ENCODE peak calls at places on chromosome 21, in six cellular contexts. D, L, J, N, F and G are unnamed samples.

GRCh38 chr21:44012474-44013379 is 618 bp downstream of the TRAPPC10 start:
- DNase-seq in D (peak; percentile 73), L (no peak), J (peak; percentile 82), N (peak; percentile 90), F (peak; percentile 19), G (no peak)

GRCh38 chr21:44704636-44705001 is 6.8 kb downstream of the TSPEAR start:
- DNase-seq in D (no peak), L (no peak), J (no peak), N (no peak), F (no peak), G (no peak)

GRCh38 chr21:45849651-45850050 is 131.9 kb upstream of the COL6A1 start:
- DNase-seq in D (no peak), L (no peak), J (no peak), N (no peak), F (no peak), G (no peak)

GRCh38 chr21:44969965-44970755 is 30.3 kb downstream of the SLX9 start:
- DNase-seq in D (no peak), L (peak; percentile 27), J (no peak), N (no peak), F (no peak), G (no peak)

GRCh38 chr21:42992943-42993712 is 18.8 kb downstream of the PKNOX1 start:
- DNase-seq in D (no peak), L (no peak), J (no peak), N (peak; percentile 63), F (no peak), G (no peak)

GRCh38 chr21:41678016-41678935 is 88.6 kb downstream of the RIPK4 start:
- DNase-seq in D (no peak), L (peak; percentile 59), J (peak; percentile 67), N (peak; percentile 76), F (peak; percentile 61), G (no peak)

GRCh38 chr21:44300262-44300959 is 558 bp downstream of the PFKL start:
- DNase-seq in D (peak; percentile 86), L (peak; percentile 36), J (peak; percentile 88), N (peak; percentile 92), F (peak; percentile 50), G (no peak)

GRCh38 chr21:43365611-43366426 is 61.1 kb downstream of the SIK1 start:
- DNase-seq in D (no peak), L (no peak), J (no peak), N (no peak), F (no peak), G (no peak)

GRCh38 chr21:24658016-24658415 is 949.3 kb downstream of the MRPL39 start:
- DNase-seq in D (no peak), L (peak; percentile 4), J (no peak), N (no peak), F (no peak), G (no peak)

GRCh38 chr21:45029298-45029967 is 44.9 kb upstream of the ADARB1 start:
- DNase-seq in D (peak; percentile 50), L (peak; percentile 65), J (no peak), N (no peak), F (no peak), G (no peak)

GRCh38 chr21:42440187-42440792 is 36.6 kb downstream of the UBASH3A start:
- DNase-seq in D (no peak), L (no peak), J (no peak), N (no peak), F (no peak), G (no peak)

GRCh38 chr21:35027558-35028450 is 21.3 kb downstream of the RUNX1 start:
- DNase-seq in D (no peak), L (no peak), J (no peak), N (no peak), F (no peak), G (no peak)

GRCh38 chr21:35028451-35028757 is 20.7 kb downstream of the RUNX1 start:
- DNase-seq in D (no peak), L (no peak), J (no peak), N (no peak), F (no peak), G (no peak)

GRCh38 chr21:35025206-35026152 is 23.6 kb downstream of the RUNX1 start:
- DNase-seq in D (no peak), L (no peak), J (no peak), N (no peak), F (no peak), G (no peak)

GRCh38 chr21:35026153-35026499 is 23.0 kb downstream of the RUNX1 start:
- DNase-seq in D (no peak), L (peak; percentile 36), J (no peak), N (no peak), F (no peak), G (no peak)

GRCh38 chr21:35026617-35027557 is 22.2 kb downstream of the RUNX1 start:
- DNase-seq in D (peak; percentile 64), L (peak; percentile 66), J (peak; percentile 88), N (peak; percentile 86), F (no peak), G (no peak)
- TF ChIP-seq CTCF in D (no peak), L (peak; percentile 5), J (no peak), N (no peak), F (no peak), G (no peak)

GRCh38 chr21:20998886-20999285 is 677 bp downstream of the NCAM2 start:
- DNase-seq in D (no peak), L (no peak), J (no peak), N (no peak), F (no peak), G (no peak)

GRCh38 chr21:20996421-20997307 is 1.5 kb upstream of the NCAM2 start:
- DNase-seq in D (no peak), L (peak; percentile 52), J (no peak), N (no peak), F (no peak), G (no peak)

GRCh38 chr21:20998456-20998789 is 214 bp downstream of the NCAM2 start:
- DNase-seq in D (no peak), L (no peak), J (no peak), N (no peak), F (no peak), G (no peak)

GRCh38 chr21:20997308-20997632 is 939 bp upstream of the NCAM2 start:
- DNase-seq in D (no peak), L (no peak), J (no peak), N (no peak), F (no peak), G (no peak)

DNA sequence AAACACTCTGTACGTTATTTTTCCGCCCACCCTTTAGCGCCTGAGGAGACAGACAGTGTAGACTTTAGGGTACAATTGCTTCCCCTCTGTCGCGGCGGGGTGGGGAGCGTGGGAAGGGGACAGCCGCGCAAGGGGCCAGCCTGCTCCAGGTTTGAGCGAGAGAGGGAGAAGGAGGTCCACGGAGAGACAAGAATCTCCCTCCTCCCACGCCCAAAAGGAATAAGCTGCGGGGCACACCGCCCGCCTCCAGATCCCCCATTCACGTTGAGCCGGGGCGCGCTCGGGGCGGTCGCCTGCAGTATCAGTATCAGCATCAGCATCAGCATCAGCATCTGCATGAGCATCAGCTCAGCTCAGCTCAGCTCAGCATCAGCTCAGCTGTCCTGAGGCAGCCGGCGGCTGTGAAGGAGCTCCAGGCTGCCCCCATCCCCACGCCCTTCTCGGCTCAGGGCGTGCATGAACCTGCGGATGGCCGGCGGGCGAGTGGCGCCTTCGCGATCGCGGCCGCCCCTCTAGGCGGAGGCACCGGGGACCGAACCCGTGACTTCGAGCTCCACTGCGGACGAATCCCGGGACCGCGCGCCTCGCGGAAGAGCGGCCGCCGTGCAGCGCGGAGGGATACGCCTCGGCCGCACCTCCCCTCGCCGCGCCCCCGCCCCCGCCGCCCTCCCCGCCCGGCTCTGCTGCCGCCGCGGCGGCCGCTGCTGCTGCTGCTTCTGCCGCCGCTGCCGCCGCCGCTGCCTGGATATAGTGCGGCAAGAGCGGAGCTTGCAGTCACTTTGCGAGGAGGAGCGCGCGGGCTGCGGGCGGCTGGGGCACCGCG is at the start of gene NCAM2:
- DNase-seq in D (peak; percentile 79), L (peak; percentile 80), J (peak; percentile 78), N (peak; percentile 88), F (no peak), G (peak; percentile 1)
- H3K4me3 ChIP-seq in D (peak within 1 kb of the TSS; percentile 64), L (peak within 1 kb of the TSS; percentile 62), J (peak within 1 kb of the TSS; percentile 65), N (peak within 1 kb of the TSS; percentile 59), F (peak within 1 kb of the TSS; percentile 28), G (peak within 1 kb of the TSS; percentile 42)

GRCh38 chr21:15437873-15438272 is 291.9 kb upstream of the USP25 start:
- DNase-seq in D (no peak), L (peak; percentile 87), J (no peak), N (no peak), F (no peak), G (peak; percentile 30)

GRCh38 chr21:15439726-15440125 is 290.1 kb upstream of the USP25 start:
- DNase-seq in D (no peak), L (no peak), J (no peak), N (no peak), F (no peak), G (no peak)

GRCh38 chr21:15434185-15434905 is 295.4 kb upstream of the USP25 start:
- DNase-seq in D (no peak), L (no peak), J (no peak), N (no peak), F (no peak), G (no peak)

GRCh38 chr21:15433091-15433490 is 296.7 kb upstream of the USP25 start:
- DNase-seq in D (no peak), L (peak; percentile 23), J (no peak), N (no peak), F (no peak), G (no peak)

DNA sequence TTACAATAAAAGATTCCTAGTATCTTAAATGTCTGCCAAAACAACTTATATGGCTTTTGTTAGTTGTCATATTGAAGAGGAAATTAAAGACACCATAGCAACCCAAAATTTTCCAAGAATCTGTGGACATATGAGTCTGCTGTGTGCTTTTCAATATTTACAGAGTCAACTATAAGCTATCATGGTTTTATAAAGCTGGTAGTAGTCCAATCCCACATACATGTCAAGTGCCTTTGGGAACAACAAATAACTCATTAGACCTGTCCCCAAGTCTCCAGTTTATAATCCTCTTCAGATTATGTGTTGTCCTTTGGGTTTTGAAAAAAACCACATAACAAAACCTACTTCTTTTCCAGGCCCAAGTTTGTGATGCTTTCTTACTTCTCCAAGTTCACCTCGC is 293.8 kb upstream of the USP25 start:
- DNase-seq in D (no peak), L (no peak), J (no peak), N (no peak), F (no peak), G (no peak)
- TF ChIP-seq CTCF in D (no peak), L (no peak), J (no peak), N (no peak), F (no peak), G (no peak)

GRCh38 chr21:31733521-31734149 is 1.7 kb upstream of the SCAF4 start:
- DNase-seq in D (no peak), L (no peak), J (no peak), N (no peak), F (no peak), G (no peak)
- H3K4me3 ChIP-seq in D (no peak overlapping the region), L (no peak overlapping the region), J (no peak overlapping the region), N (no peak overlapping the region), F (no peak overlapping the region), G (peak overlapping the region; percentile 3)

GRCh38 chr21:29671728-29672127 is 268.1 kb downstream of the GRIK1 start:
- DNase-seq in D (no peak), L (no peak), J (no peak), N (no peak), F (no peak), G (no peak)
- TF ChIP-seq CTCF in D (no peak), L (no peak), J (no peak), N (no peak), F (no peak), G (no peak)